ENCODE peak calls at places on chromosomes 16 and 17, in four cellular contexts. Y is GM12878, R is HepG2, O is K562. D is an unnamed sample.

GRCh38 chr17:31308935-31309334 is 4.9 kb downstream of the EVI2B start:
- DNase-seq in R (no peak), Y (no peak), O (no peak), D (no peak)

GRCh38 chr17:45279898-45280297 is 18.0 kb upstream of the SPATA32 start:
- DNase-seq in Y (no peak), O (no peak), R (no peak), D (no peak)

GRCh38 chr16:28520672-28521071 is 14.0 kb upstream of the IL27 start:
- DNase-seq in R (no peak), O (no peak), Y (no peak), D (no peak)

GRCh38 chr16:2040031-2040430 is 7.6 kb downstream of the NTHL1 start:
- DNase-seq in O (no peak), R (no peak), Y (no peak), D (no peak)

GRCh38 chr16:57409065-57409464 is 4.5 kb downstream of the CCL17 start:
- DNase-seq in O (no peak), Y (no peak), R (no peak), D (no peak)

GRCh38 chr17:9140550-9141422 is 119.5 kb downstream of the NTN1 start:
- DNase-seq in Y (no peak), R (no peak), O (no peak), D (no peak)

GRCh38 chr17:77106874-77107358 is 33.9 kb upstream of the SEC14L1 start:
- DNase-seq in Y (peak; percentile 64), O (no peak), R (no peak), D (no peak)

GRCh38 chr16:89864421-89864820 is 9.0 kb upstream of the TCF25 start:
- DNase-seq in O (no peak), R (no peak), Y (no peak), D (no peak)

GRCh38 chr16:51465026-51465425 is 314.0 kb upstream of the SALL1 start:
- DNase-seq in Y (no peak), R (no peak), O (no peak), D (no peak)

GRCh38 chr17:75617675-75618074 is 15.6 kb upstream of the SMIM5 start:
- DNase-seq in Y (no peak), O (no peak), R (no peak), D (no peak)

GRCh38 chr16:31427441-31428276 is 501 bp downstream of the COX6A2 start:
- DNase-seq in O (peak; percentile 89), R (no peak), Y (no peak), D (peak; percentile 37)

GRCh38 chr17:27226611-27227234 is 67.2 kb upstream of the WSB1 start:
- DNase-seq in R (no peak), O (no peak), Y (no peak), D (no peak)

GRCh38 chr17:54544239-54544638 is 356.4 kb upstream of the TOM1L1 start:
- DNase-seq in R (no peak), O (no peak), Y (no peak), D (peak; percentile 29)
- TF ChIP-seq CTCF in R (no peak), O (no peak), Y (no peak), D (no peak)

DNA sequence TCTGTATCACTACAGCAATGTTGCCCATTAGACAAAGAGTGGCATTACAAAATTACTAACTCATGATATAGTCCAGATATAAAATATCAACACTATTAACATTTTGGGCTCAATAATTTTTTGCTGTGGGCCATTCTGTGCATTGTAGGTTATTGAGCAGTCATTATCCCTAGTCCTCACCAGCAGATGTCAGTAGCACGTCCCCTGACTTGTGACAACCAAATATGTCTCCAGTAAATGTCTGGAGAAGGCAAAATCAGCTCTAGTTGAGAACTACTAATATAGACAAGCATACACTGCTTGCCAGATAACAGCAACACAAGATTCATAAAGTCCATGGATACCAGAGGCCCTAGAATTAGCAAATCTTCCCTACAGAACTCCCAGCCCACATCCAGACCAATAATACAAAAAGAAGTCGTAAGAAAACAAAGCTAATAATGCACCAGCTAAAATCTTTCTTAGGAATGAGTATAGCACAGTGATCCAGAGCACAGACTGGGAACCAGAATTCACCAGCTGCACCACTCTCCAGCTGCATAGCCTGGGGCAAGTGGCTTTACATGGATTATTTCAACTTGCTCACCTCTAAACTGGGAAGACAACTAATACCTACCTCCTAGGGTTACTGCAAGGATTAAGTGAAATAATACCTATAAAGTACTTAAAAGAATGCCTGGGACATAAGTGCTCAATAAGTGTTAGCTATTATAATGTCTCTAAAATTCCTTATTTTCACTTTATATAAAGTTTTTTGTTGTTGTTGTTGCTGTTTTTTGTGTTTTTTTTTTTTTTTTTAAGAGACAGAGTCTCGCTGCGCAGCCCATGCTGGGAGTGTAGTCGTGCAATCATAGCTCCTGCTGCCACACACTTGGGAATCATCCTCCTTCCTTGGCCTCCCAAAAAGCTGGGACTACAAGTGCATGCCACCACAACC is 23.7 kb downstream of the HELZ start:
- DNase-seq in R (peak; percentile 34), O (peak; percentile 29), Y (no peak), D (no peak)
- TF ChIP-seq TCF7 in R (no peak), O (no peak), Y (no peak), D (no peak)

DNA sequence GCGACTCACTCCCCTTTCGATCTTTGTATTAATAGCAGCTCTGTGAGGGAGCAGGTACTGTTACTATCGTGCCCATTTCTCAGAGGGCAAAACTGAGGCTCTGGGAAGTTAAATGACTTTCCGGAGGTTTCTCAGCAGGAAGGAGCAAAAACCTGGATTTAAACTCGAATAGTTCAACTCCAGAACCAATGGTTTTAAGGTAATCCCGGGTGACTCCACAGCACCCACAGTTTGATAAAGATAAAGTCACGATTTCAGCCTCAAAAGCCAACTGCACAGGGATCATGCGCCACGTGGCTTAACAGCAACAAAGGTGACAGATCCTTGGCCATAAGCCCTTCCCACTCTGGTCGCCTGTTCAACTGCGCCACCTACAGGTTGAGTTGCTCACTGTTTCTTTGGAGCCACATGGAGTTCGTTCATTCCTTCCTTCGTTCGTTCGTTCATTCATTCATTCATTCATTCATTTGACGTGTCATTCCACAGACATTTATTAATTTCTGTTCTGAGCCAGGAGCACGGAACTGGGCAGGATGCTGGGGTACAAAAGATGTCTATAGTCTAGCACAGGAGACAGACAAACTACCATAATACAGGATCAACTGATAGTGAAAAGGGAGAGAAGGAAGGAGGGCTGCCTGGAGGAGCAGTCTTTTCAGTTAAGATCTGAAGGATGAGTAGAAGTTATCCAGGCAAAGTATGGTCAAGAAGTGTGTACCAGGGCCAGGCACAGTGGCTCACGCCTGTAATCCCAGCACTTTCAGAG is 134.8 kb downstream of the HS3ST2 start:
- DNase-seq in O (peak; percentile 89), R (peak; percentile 82), Y (peak; percentile 8), D (peak; percentile 88)
- TF ChIP-seq CTCF in O (peak; percentile 92), R (peak; percentile 92), Y (peak; percentile 65), D (peak; percentile 71)

GRCh38 chr17:52653014-52653413 is 494.5 kb upstream of the CA10 start:
- DNase-seq in R (no peak), O (no peak), Y (no peak), D (no peak)

GRCh38 chr17:52647411-52647810 is 488.9 kb upstream of the CA10 start:
- DNase-seq in O (no peak), Y (no peak), R (no peak), D (no peak)

DNA sequence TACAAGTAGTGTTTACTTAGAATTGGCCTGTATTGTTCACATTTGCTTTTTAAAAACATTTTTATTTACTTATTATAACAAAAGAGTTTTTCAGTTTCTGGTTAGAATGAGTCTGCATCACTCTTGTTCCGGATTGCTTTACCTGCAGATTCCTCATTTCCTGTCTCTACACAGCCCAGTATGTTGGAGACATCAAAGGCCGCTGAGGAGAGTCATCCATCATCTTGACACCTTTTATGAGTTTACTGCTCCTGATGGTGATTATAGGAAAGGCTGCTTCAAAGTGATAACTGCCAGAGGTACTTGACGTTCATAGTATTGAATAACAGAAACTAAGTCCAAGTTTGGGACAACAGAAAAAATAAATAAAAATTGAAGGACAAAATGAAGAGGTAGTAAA is 490.5 kb upstream of the CA10 start:
- DNase-seq in R (no peak), O (no peak), Y (no peak), D (no peak)
- TF ChIP-seq TCF7 in R (no peak), O (no peak), Y (no peak), D (no peak)

GRCh38 chr16:67180166-67180565 is 3.6 kb downstream of the MATCAP1 start:
- DNase-seq in O (no peak), Y (no peak), R (no peak), D (peak; percentile 11)

GRCh38 chr16:67182288-67182687 is 1.5 kb downstream of the MATCAP1 start:
- DNase-seq in O (no peak), Y (no peak), R (no peak), D (no peak)

GRCh38 chr16:67177743-67178699 is 5.7 kb downstream of the MATCAP1 start:
- DNase-seq in R (peak; percentile 65), Y (no peak), O (peak; percentile 70), D (peak; percentile 93)

GRCh38 chr16:67181346-67181745 is 2.4 kb downstream of the MATCAP1 start:
- DNase-seq in R (no peak), Y (no peak), O (no peak), D (no peak)

DNA sequence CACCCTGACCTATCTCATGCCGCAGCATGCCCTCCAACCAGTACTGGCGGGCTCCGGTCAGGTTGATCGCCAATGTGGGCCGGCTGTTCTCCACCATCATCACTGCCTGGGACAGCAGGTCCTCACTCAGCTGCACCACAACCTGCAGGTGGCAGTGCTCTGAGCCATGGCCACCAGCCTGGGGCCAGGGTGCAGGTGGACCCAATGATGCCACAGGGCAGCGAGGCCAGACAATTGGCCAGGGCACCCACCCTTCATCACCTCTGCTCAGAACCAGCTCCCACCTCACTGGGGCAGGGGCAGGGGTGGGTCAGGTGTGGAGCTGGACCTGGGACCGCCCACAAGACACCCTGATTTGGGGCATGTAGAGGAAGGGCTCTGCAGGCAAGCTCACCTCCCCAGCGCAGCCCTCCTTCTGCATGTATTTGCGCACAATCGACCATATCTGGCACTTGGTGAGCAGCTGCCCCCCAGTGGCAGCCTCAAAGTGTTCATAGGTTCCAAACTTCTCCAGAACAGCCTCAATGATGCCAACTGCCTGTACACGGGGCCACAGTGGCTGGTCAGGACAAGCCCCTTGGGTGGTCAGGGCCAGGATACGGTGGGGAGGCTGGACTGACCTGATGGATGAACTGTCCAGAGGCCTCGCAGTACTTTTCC is 4.2 kb downstream of the MATCAP1 start:
- DNase-seq in O (no peak), Y (no peak), R (no peak), D (peak; percentile 33)
- TF ChIP-seq CTCF in O (peak; percentile 52), Y (peak; percentile 49), R (peak; percentile 63), D (no peak)

GRCh38 chr17:57288034-57288752 is 31.9 kb downstream of the MSI2 start:
- DNase-seq in Y (no peak), O (no peak), R (no peak), D (no peak)
- TF ChIP-seq TCF7 in Y (no peak), O (no peak), R (no peak), D (no peak)

D was measured in WTC11.